ENCODE peak calls at places on chromosomes 12 and 14, in five cellular contexts. C is HepG2, I is H1, J is GM12878, P is K562. K is an unnamed sample.

GRCh38 chr12:40552868-40553267 is 139.4 kb upstream of the CNTN1 start:
- DNase-seq in C (no peak), I (no peak), P (no peak), J (no peak), K (no peak)

GRCh38 chr14:96240641-96241040 is 15.4 kb upstream of the BDKRB1 start:
- DNase-seq in P (no peak), I (no peak), J (no peak), C (no peak), K (no peak)

GRCh38 chr14:23054000-23054811 is 3.1 kb downstream of the CDH24 start:
- DNase-seq in J (no peak), I (no peak), C (no peak), P (peak), K (no peak)

GRCh38 chr12:42967850-42968249 is 378.3 kb upstream of the PRICKLE1 start:
- DNase-seq in I (no peak), J (no peak), C (no peak), P (no peak), K (no peak)

GRCh38 chr12:82366182-82366581 is 7.9 kb downstream of the METTL25 start:
- DNase-seq in J (no peak), I (no peak), P (no peak), C (no peak), K (no peak)

GRCh38 chr14:72608391-72609204 is 285.3 kb downstream of the DPF3 start:
- DNase-seq in P (peak), I (peak), C (no peak), J (no peak), K (peak)

GRCh38 chr14:36655963-36656768 is 5.5 kb upstream of the PAX9 start:
- DNase-seq in P (no peak), J (no peak), I (peak), C (peak), K (peak)

GRCh38 chr12:8687846-8688601 is 9.8 kb upstream of the RIMKLB start:
- DNase-seq in I (no peak), P (no peak), C (no peak), J (no peak), K (peak)

GRCh38 chr12:76536546-76536945 is 23.0 kb downstream of the OSBPL8 start:
- DNase-seq in P (no peak), I (no peak), C (no peak), J (no peak), K (no peak)

GRCh38 chr12:52006726-52007157 is at the start of gene TAMALIN:
- DNase-seq in P (peak), I (no peak), J (no peak), C (no peak), K (no peak)

GRCh38 chr12:109494348-109494881 is 17.0 kb downstream of the UBE3B start:
- DNase-seq in I (no peak), C (peak), P (no peak), J (no peak), K (no peak)

GRCh38 chr12:53623526-53623925 is 2.7 kb downstream of the ATF7 start:
- DNase-seq in P (peak), C (no peak), I (no peak), J (no peak), K (no peak)
- TF ChIP-seq POLR2A in P (no peak), C (no peak), I (no peak), J (no peak), K (no peak)

GRCh38 chr14:99781091-99781490 is 12.1 kb upstream of the EML1 start:
- DNase-seq in C (no peak), I (no peak), P (no peak), J (no peak), K (no peak)
- TF ChIP-seq YY1 in C (no peak), I (no peak), P (no peak), J (no peak), K (no peak)

DNA sequence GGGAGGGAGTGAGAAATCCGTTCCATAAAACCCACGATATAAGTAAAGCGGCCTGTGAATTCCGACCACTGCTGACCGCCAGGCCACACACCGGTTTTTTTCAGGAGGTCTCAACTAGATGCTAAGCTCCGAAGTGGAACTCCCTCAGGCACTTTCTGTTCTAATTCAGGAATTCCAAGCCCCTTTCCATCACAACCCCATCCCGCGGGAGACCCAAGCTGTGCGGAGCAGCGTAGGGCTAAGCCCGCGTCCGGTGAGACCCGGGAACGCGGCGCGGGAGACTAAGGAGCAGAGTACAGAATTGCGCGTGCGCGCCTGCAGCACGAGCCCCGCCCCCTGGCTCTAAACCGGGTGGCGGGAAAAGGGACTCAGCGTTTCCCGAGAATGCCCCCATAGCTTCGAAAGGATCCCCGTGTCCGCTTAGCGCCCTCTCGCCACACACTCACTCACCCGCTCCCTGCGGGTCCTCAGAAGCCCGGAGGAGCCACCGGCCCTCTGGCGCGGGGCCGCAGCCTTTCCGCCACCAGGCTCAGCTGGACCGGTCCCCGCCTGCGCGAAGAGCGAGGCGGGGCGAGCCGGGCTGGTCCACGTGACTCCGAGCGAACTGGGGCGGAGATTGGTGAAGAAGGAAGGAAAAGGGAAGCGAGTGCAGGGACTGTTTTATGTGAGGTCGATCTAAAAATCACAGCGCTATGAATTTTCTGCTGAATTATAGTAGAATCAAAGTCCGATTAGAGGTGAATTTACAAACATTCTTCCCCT is at the start of gene TIMELESS:
- DNase-seq in I (peak), P (peak), C (peak), J (peak), K (peak)
- TF ChIP-seq POLR2A in I (peak), P (peak), C (peak), J (peak), K (peak)

GRCh38 chr12:25625146-25625545 is 72.1 kb upstream of the LMNTD1 start:
- DNase-seq in P (no peak), C (no peak), J (no peak), I (no peak), K (no peak)
- TF ChIP-seq YY1 in P (no peak), C (no peak), J (no peak), I (no peak), K (no peak)

GRCh38 chr12:115354476-115354890 is 670.5 kb upstream of the TBX3 start:
- DNase-seq in P (no peak), C (no peak), I (no peak), J (peak), K (no peak)

GRCh38 chr12:115351513-115352077 is 667.6 kb upstream of the TBX3 start:
- DNase-seq in P (no peak), J (no peak), C (no peak), I (no peak), K (no peak)

GRCh38 chr12:115353467-115353866 is 669.5 kb upstream of the TBX3 start:
- DNase-seq in J (no peak), I (no peak), P (no peak), C (no peak), K (no peak)

GRCh38 chr12:115355301-115355700 is 671.3 kb upstream of the TBX3 start:
- DNase-seq in P (no peak), J (no peak), I (no peak), C (no peak), K (no peak)

DNA sequence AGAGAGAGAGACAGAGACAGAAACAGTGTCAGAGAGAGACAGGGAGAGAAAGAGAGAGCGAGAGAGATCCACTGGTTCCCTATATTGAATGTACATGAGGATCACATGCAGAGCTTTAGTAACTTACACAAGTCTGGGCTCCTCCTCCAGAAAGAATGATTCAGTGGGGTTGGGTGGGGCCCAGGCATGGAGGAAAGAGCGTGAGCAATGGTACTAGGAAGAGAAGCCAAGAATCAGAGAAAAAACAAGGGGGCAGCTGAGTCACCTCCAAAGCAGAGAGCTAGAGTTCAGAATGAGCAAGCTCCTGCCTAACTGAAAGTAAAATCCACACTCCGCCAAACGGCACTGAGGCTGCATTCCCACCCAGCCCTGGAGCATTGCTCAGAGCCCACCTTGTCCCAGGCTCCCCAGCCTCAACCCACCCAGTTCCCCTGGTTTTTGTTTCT is 670.1 kb upstream of the TBX3 start:
- DNase-seq in C (peak), P (no peak), J (no peak), I (no peak), K (peak)
- TF ChIP-seq POLR2A in C (no peak), P (no peak), J (no peak), I (no peak), K (no peak)

DNA sequence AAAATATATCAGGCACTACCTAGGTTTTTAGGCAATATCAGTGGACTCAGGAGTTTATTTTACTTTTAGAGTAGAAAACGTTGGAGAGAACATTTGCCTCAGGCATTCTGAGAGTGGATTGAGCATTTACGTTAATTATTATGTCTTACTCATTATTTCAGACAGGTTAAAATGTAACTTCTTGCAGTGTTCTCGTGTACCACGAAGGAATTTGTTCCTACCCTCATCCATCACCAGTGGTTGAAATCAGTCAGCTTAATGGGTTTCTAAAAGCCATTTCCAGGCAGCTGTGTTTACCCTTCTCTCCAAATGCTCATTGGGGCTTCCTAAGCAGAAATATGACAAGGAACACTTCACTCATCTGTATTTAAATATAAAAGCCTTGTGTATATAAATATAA is 9.1 kb upstream of the LDHB start:
- DNase-seq in P (no peak), I (no peak), J (no peak), C (no peak), K (no peak)
- TF ChIP-seq YY1 in P (no peak), I (no peak), J (no peak), C (no peak), K (no peak)

GRCh38 chr14:91232631-91233030 is 11.9 kb downstream of the GPR68 start:
- DNase-seq in P (no peak), J (no peak), I (no peak), C (no peak), K (no peak)

GRCh38 chr14:91233936-91234790 is 10.3 kb downstream of the GPR68 start:
- DNase-seq in C (no peak), I (no peak), J (no peak), P (no peak), K (no peak)

GRCh38 chr14:91234791-91235114 is 9.8 kb downstream of the GPR68 start:
- DNase-seq in J (no peak), I (no peak), P (no peak), C (no peak), K (no peak)

GRCh38 chr14:91241848-91242247 is 2.7 kb downstream of the GPR68 start:
- DNase-seq in C (no peak), J (peak), P (no peak), I (no peak), K (no peak)

GRCh38 chr14:91237219-91237618 is 7.3 kb downstream of the GPR68 start:
- DNase-seq in I (no peak), P (no peak), J (no peak), C (no peak), K (no peak)
- TF ChIP-seq POLR2A in I (no peak), P (no peak), J (no peak), C (no peak), K (no peak)

GRCh38 chr12:57940915-57941164 is 527 bp upstream of the ATP23 start:
- DNase-seq in I (no peak), C (no peak), P (no peak), J (no peak), K (no peak)

GRCh38 chr12:57941165-57941894 is at the start of gene ATP23:
- DNase-seq in J (peak), I (peak), P (peak), C (peak), K (peak)

GRCh38 chr12:57940052-57940914 is 1.1 kb upstream of the ATP23 start:
- DNase-seq in P (peak), J (no peak), I (no peak), C (no peak), K (no peak)

GRCh38 chr12:57944313-57945023 is 3.1 kb downstream of the ATP23 start:
- DNase-seq in P (no peak), I (no peak), J (no peak), C (no peak), K (no peak)

GRCh38 chr12:57943438-57944080 is 2.2 kb downstream of the ATP23 start:
- DNase-seq in I (no peak), C (no peak), J (no peak), P (no peak), K (no peak)
- TF ChIP-seq YY1 in I (no peak), C (no peak), J (no peak), P (no peak), K (no peak)

DNA sequence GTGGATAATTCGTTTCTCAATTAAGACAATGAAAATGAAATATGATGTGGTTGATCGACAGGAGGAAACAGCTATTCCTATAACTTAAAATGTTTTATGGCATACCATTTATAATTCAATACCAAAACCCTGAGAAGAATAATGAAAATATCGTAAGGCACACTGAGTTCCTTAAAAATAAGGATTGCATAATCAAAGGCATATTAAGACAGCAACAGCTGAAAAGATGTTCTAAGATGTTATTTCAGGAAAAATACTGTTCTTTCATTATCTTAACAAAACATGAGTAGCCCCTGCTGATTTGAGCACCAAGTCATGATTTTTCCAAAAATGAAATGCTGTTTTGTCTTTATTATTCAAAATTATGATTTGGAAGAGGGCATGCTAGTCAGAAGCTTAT is 189.4 kb upstream of the ALG10 start:
- DNase-seq in I (no peak), C (no peak), J (no peak), P (no peak), K (no peak)
- TF ChIP-seq POLR2A in I (no peak), C (no peak), J (no peak), P (no peak), K (no peak)

DNA sequence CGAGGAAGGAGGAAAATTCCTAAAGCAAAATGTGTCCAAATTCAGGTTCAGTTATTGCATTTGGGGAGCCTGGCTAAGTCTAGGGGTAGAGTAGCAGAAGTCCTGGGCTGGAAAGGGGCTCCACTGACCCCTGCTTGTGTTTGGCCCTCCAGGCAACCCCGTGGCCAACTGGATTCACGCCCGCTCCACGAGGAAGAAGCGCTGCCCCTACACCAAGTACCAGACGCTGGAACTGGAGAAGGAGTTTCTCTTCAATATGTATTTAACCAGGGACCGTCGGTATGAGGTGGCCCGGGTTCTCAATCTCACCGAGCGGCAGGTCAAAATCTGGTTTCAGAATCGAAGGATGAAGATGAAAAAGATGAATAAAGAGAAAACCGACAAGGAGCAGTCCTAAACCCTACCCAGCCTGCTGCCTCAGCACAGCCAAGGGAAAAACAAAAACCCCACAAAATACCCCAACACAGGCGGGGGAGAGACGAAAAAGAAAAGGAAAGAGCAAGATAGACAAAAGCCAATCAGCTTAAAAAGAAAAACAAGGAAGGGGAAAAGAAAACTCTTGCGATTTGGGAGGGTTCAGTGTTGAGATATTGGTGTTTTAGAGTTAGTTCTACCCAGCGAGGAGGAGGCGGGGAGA is 2.4 kb downstream of the HOXC9 start:
- DNase-seq in J (no peak), P (no peak), I (no peak), C (no peak), K (no peak)
- TF ChIP-seq YY1 in J (no peak), P (no peak), I (no peak), C (no peak), K (no peak)